ENCODE peak calls at places on chromosomes 16 and 17, in eight cellular contexts. N is heart left ventricle, F is ovary, C is left ventricle myocardium inferior, P is cardiac muscle cell, U is colonic mucosa, V is uterus, L is Peyer's patch. T is an unnamed sample.

GRCh38 chr16:79882292-79882995 is 281.9 kb upstream of the MAF start:
- DNase-seq in N (no peak), F (no peak), C (no peak), P (no peak), U (no peak), V (no peak), L (no peak), T (no peak)

GRCh38 chr16:84193480-84193879 is 2.5 kb downstream of the ADAD2 start:
- DNase-seq in N (no peak), F (no peak), C (no peak), P (no peak), U (no peak), V (no peak), L (no peak), T (no peak)

GRCh38 chr17:79950711-79951110 is 85.0 kb downstream of the TBC1D16 start:
- DNase-seq in N (no peak), F (peak; percentile 20), C (no peak), P (no peak), U (no peak), V (no peak), L (peak; percentile 37), T (peak; percentile 48)

GRCh38 chr17:65066858-65067257 is 10.3 kb upstream of the GNA13 start:
- DNase-seq in N (no peak), F (no peak), C (no peak), P (no peak), U (no peak), V (no peak), L (no peak), T (no peak)

GRCh38 chr17:27530791-27531391 is 74.6 kb downstream of the KSR1 start:
- DNase-seq in N (no peak), F (no peak), C (no peak), P (no peak), U (no peak), V (no peak), L (no peak), T (peak; percentile 77)

GRCh38 chr17:30278032-30278431 is 13.7 kb downstream of the BLMH start:
- DNase-seq in N (no peak), F (no peak), C (peak; percentile 20), P (peak; percentile 62), U (no peak), V (no peak), L (no peak), T (no peak)

GRCh38 chr16:80591071-80591935 is 50.5 kb downstream of the DYNLRB2 start:
- DNase-seq in N (no peak), F (no peak), C (no peak), P (no peak), U (no peak), V (no peak), L (no peak), T (no peak)

GRCh38 chr17:66978514-66979061 is 14.1 kb downstream of the CACNG4 start:
- DNase-seq in N (peak; percentile 83), F (no peak), C (peak; percentile 81), P (no peak), U (no peak), V (no peak), L (no peak), T (no peak)

GRCh38 chr17:8436169-8436932 is 667 bp downstream of the NDEL1 start:
- DNase-seq in N (peak; percentile 82), F (peak; percentile 70), C (peak; percentile 62), P (peak; percentile 82), U (peak; percentile 65), V (peak; percentile 49), L (peak; percentile 76), T (peak; percentile 90)

GRCh38 chr16:81902025-81902424 is 109.2 kb downstream of the SDR42E1 start:
- DNase-seq in N (no peak), F (no peak), C (no peak), P (no peak), U (no peak), V (no peak), L (peak; percentile 22), T (no peak)

GRCh38 chr17:79093270-79093669 is 18.6 kb downstream of the ENGASE start:
- DNase-seq in N (no peak), F (no peak), C (no peak), P (no peak), U (no peak), V (no peak), L (no peak), T (no peak)

GRCh38 chr16:48517493-48517892 is 92.5 kb downstream of the N4BP1 start:
- DNase-seq in N (no peak), F (no peak), C (no peak), P (no peak), U (no peak), V (no peak), L (no peak), T (no peak)

GRCh38 chr16:52450906-52451305 is 96.0 kb downstream of the TOX3 start:
- DNase-seq in N (no peak), F (no peak), C (no peak), P (no peak), U (no peak), V (no peak), L (no peak), T (no peak)

GRCh38 chr17:44209786-44210341 is 9.6 kb downstream of the UBTF start:
- DNase-seq in N (no peak), F (no peak), C (no peak), P (no peak), U (no peak), V (no peak), L (no peak), T (no peak)

GRCh38 chr17:50719924-50720805 is 762 bp downstream of the LUC7L3 start:
- DNase-seq in N (no peak), F (no peak), C (no peak), P (no peak), U (no peak), V (no peak), L (no peak), T (no peak)

GRCh38 chr17:50290074-50290702 is 15.9 kb downstream of the TMEM92 start:
- DNase-seq in N (no peak), F (peak; percentile 62), C (peak; percentile 61), P (no peak), U (peak; percentile 82), V (peak; percentile 95), L (peak; percentile 79), T (peak; percentile 79)

GRCh38 chr16:30394603-30395154 is 541 bp upstream of the ZNF48 start:
- DNase-seq in N (peak; percentile 71), F (no peak), C (no peak), P (peak; percentile 35), U (no peak), V (no peak), L (no peak), T (no peak)

GRCh38 chr16:68782198-68783174 is 45.4 kb downstream of the CDH1 start:
- DNase-seq in N (no peak), F (no peak), C (no peak), P (no peak), U (no peak), V (no peak), L (no peak), T (no peak)

GRCh38 chr16:14289692-14290340 is 218.7 kb downstream of the MRTFB start:
- DNase-seq in N (no peak), F (no peak), C (no peak), P (peak; percentile 30), U (no peak), V (no peak), L (no peak), T (no peak)

GRCh38 chr17:68431661-68432071 is 25.6 kb downstream of the WIPI1 start:
- DNase-seq in N (no peak), F (no peak), C (no peak), P (peak; percentile 44), U (peak; percentile 15), V (no peak), L (no peak), T (no peak)
- TF ChIP-seq CTCF in N (no peak), F (no peak), C (peak; percentile 32), P (peak; percentile 27), U (no peak), V (no peak), L (no peak), T (no peak)

GRCh38 chr16:71669926-71670536 is 44.0 kb downstream of the MARVELD3 start:
- DNase-seq in N (no peak), F (no peak), C (no peak), P (no peak), U (no peak), V (no peak), L (no peak), T (no peak)

GRCh38 chr16:71666264-71666663 is 40.3 kb downstream of the MARVELD3 start:
- DNase-seq in N (no peak), F (no peak), C (no peak), P (no peak), U (no peak), V (no peak), L (no peak), T (no peak)

GRCh38 chr16:71671165-71671564 is 45.2 kb downstream of the MARVELD3 start:
- DNase-seq in N (no peak), F (no peak), C (no peak), P (no peak), U (no peak), V (no peak), L (no peak), T (no peak)

GRCh38 chr16:71670537-71670936 is 44.6 kb downstream of the MARVELD3 start:
- DNase-seq in N (no peak), F (no peak), C (no peak), P (no peak), U (no peak), V (no peak), L (peak; percentile 77), T (no peak)

GRCh38 chr16:71666928-71667707 is 41.1 kb downstream of the MARVELD3 start:
- DNase-seq in N (no peak), F (no peak), C (no peak), P (no peak), U (no peak), V (no peak), L (no peak), T (no peak)
- H3K4me1 ChIP-seq in N (no peaks in the 10 kb centered on the region), F (no peaks in the 10 kb centered on the region), C (no peaks in the 10 kb centered on the region), P (no peaks in the 10 kb centered on the region), U (peaks cover 10% of the 10 kb centered on the region), V (no peaks in the 10 kb centered on the region), L (peaks cover 6% of the 10 kb centered on the region), T (no peaks in the 10 kb centered on the region)

GRCh38 chr17:2086306-2086705 is 31.4 kb downstream of the HIC1 start:
- DNase-seq in N (no peak), F (no peak), C (no peak), P (no peak), U (no peak), V (no peak), L (no peak), T (no peak)

GRCh38 chr17:2087597-2088211 is 32.8 kb downstream of the HIC1 start:
- DNase-seq in N (no peak), F (no peak), C (no peak), P (no peak), U (peak; percentile 45), V (peak; percentile 61), L (peak; percentile 78), T (peak; percentile 73)

GRCh38 chr17:2090804-2091534 is 36.1 kb downstream of the HIC1 start:
- DNase-seq in N (no peak), F (peak; percentile 64), C (peak; percentile 64), P (no peak), U (peak; percentile 49), V (peak; percentile 89), L (no peak), T (no peak)

GRCh38 chr17:2090210-2090641 is 35.3 kb downstream of the HIC1 start:
- DNase-seq in N (no peak), F (no peak), C (no peak), P (no peak), U (no peak), V (peak; percentile 18), L (no peak), T (no peak)

GRCh38 chr17:2089021-2089422 is 34.1 kb downstream of the HIC1 start:
- DNase-seq in N (no peak), F (no peak), C (no peak), P (no peak), U (no peak), V (peak; percentile 49), L (no peak), T (no peak)
- H3K4me3 ChIP-seq in N (peak overlapping the region; percentile 33), F (peak overlapping the region; percentile 5), C (peak overlapping the region; percentile 57), P (no peak overlapping the region), U (peak overlapping the region; percentile 18), V (peak overlapping the region; percentile 31), L (peak overlapping the region; percentile 33), T (peak overlapping the region; percentile 39)

GRCh38 chr16:23072769-23073549 is 76.3 kb downstream of the USP31 start:
- DNase-seq in N (no peak), F (no peak), C (no peak), P (no peak), U (no peak), V (no peak), L (no peak), T (no peak)
- TF ChIP-seq CTCF in N (no peak), F (no peak), C (no peak), P (no peak), U (no peak), V (no peak), L (no peak), T (no peak)

T was measured in upper lobe of right lung.